ENCODE peak calls at places on chromosomes 5 and 9, in eight cellular contexts. X is NCI-H1092, M is GM13976, V is HTR-8/SVneo, B is GM03348, W is NCI-H748 treated with DMSO at 0.1 percent for 48 hours, D is ELR, K is sigmoid colon. E is an unnamed sample.

GRCh38 chr9:87336914-87337333 is 160.7 kb upstream of the DAPK1 start:
- DNase-seq in X (peak), M (peak), V (peak), B (peak), W (peak), D (peak), K (no peak), E (peak)

GRCh38 chr5:71783891-71784290 is 64.8 kb downstream of the CARTPT start:
- DNase-seq in X (no peak), M (no peak), V (no peak), B (no peak), W (no peak), D (no peak), K (no peak), E (peak)

GRCh38 chr5:91061094-91061493 is 322.0 kb downstream of the ARRDC3 start:
- DNase-seq in X (no peak), M (no peak), V (no peak), B (no peak), W (no peak), D (no peak), K (no peak), E (no peak)

GRCh38 chr5:122458278-122458872 is 146.3 kb downstream of the SNCAIP start:
- DNase-seq in X (no peak), M (peak), V (peak), B (peak), W (no peak), D (peak), K (no peak), E (peak)

GRCh38 chr5:83090169-83090568 is 12.8 kb downstream of the XRCC4 start:
- DNase-seq in X (no peak), M (no peak), V (no peak), B (no peak), W (no peak), D (no peak), K (no peak), E (no peak)

GRCh38 chr9:71680189-71680983 is 87.9 kb downstream of the CEMIP2 start:
- DNase-seq in X (no peak), M (no peak), V (peak), B (peak), W (no peak), D (peak), K (no peak), E (peak)

GRCh38 chr9:116372081-116372673 is 218.6 kb downstream of the PAPPA start:
- DNase-seq in X (no peak), M (no peak), V (no peak), B (peak), W (no peak), D (no peak), K (no peak), E (peak)

GRCh38 chr9:3858961-3859360 is 333.2 kb upstream of the RFX3 start:
- DNase-seq in X (no peak), M (no peak), V (no peak), B (no peak), W (no peak), D (peak), K (no peak), E (no peak)

GRCh38 chr9:76302947-76303550 is 91.2 kb downstream of the RFK start:
- DNase-seq in X (peak), M (peak), V (peak), B (peak), W (peak), D (peak), K (no peak), E (peak)

GRCh38 chr5:151480859-151481258 is 33.5 kb downstream of the SLC36A1 start:
- DNase-seq in X (no peak), M (no peak), V (no peak), B (peak), W (no peak), D (peak), K (no peak), E (peak)

GRCh38 chr9:111066427-111066826 is 28.2 kb upstream of the LPAR1 start:
- DNase-seq in X (no peak), M (no peak), V (no peak), B (peak), W (no peak), D (no peak), K (no peak), E (peak)

GRCh38 chr5:134136221-134136631 is 21.7 kb downstream of the TCF7 start:
- DNase-seq in X (no peak), M (no peak), V (no peak), B (no peak), W (no peak), D (no peak), K (peak), E (no peak)

GRCh38 chr9:136543830-136544548 is 1.9 kb downstream of the NOTCH1 start:
- DNase-seq in X (no peak), M (no peak), V (no peak), B (no peak), W (no peak), D (no peak), K (peak), E (no peak)

GRCh38 chr5:134070979-134071849 is 43.3 kb upstream of the TCF7 start:
- DNase-seq in X (no peak), M (peak), V (no peak), B (peak), W (no peak), D (no peak), K (peak), E (no peak)

GRCh38 chr5:7577381-7577780 is 181.4 kb downstream of the ADCY2 start:
- DNase-seq in X (no peak), M (no peak), V (no peak), B (no peak), W (no peak), D (no peak), K (no peak), E (no peak)

GRCh38 chr9:72583370-72583769 is 62.0 kb downstream of the TMC1 start:
- DNase-seq in X (no peak), M (no peak), V (no peak), B (no peak), W (no peak), D (no peak), K (no peak), E (peak)

GRCh38 chr5:118580959-118581358 is 407.4 kb downstream of the DTWD2 start:
- DNase-seq in X (no peak), M (no peak), V (no peak), B (peak), W (no peak), D (no peak), K (no peak), E (no peak)

GRCh38 chr5:60382761-60383160 is 317.2 kb downstream of the DEPDC1B start:
- DNase-seq in X (no peak), M (peak), V (peak), B (peak), W (no peak), D (peak), K (no peak), E (peak)

GRCh38 chr5:31551878-31552277 is 19.8 kb downstream of the C5orf22 start:
- DNase-seq in X (no peak), M (no peak), V (no peak), B (no peak), W (no peak), D (no peak), K (no peak), E (no peak)

GRCh38 chr5:83608122-83608521 is 112.5 kb downstream of the HAPLN1 start:
- DNase-seq in X (no peak), M (peak), V (peak), B (peak), W (peak), D (peak), K (no peak), E (peak)

GRCh38 chr5:124655943-124656459 is 90.4 kb downstream of the ZNF608 start:
- DNase-seq in X (peak), M (no peak), V (peak), B (peak), W (peak), D (peak), K (no peak), E (peak)

GRCh38 chr5:5271606-5272321 is 131.6 kb downstream of the ADAMTS16 start:
- DNase-seq in X (peak), M (no peak), V (peak), B (no peak), W (peak), D (peak), K (no peak), E (no peak)

GRCh38 chr9:91060520-91061343 is 259.1 kb downstream of the SYK start:
- DNase-seq in X (peak), M (no peak), V (peak), B (peak), W (peak), D (peak), K (peak), E (peak)

GRCh38 chr5:82635561-82636288 is 357.6 kb upstream of the RPS23 start:
- DNase-seq in X (no peak), M (no peak), V (no peak), B (peak), W (peak), D (peak), K (no peak), E (peak)

GRCh38 chr5:172910828-172911627 is 48.2 kb upstream of the RPL26L1 start:
- DNase-seq in X (no peak), M (peak), V (peak), B (peak), W (no peak), D (peak), K (peak), E (peak)

GRCh38 chr5:113330533-113331200 is 104.1 kb downstream of the TSSK1B start:
- DNase-seq in X (peak), M (peak), V (peak), B (peak), W (no peak), D (peak), K (peak), E (no peak)

GRCh38 chr5:17184596-17184995 is 32.8 kb upstream of the BASP1 start:
- DNase-seq in X (no peak), M (no peak), V (no peak), B (no peak), W (no peak), D (no peak), K (no peak), E (no peak)

GRCh38 chr5:32541241-32541640 is 44.1 kb upstream of the SUB1 start:
- DNase-seq in X (no peak), M (no peak), V (no peak), B (no peak), W (no peak), D (no peak), K (no peak), E (no peak)

GRCh38 chr9:557601-558201 is 283.8 kb upstream of the DMRT1 start:
- DNase-seq in X (no peak), M (no peak), V (no peak), B (no peak), W (no peak), D (no peak), K (no peak), E (no peak)